ENCODE peak calls at places on chromosomes 16 and 17, in four cellular contexts. V, K, P and B are unnamed samples.

GRCh38 chr16:47644661-47645060 is 183.5 kb downstream of the PHKB start:
- DNase-seq in V (no peak), K (no peak), P (peak), B (no peak)

GRCh38 chr17:6374761-6375312 is 60.1 kb downstream of the AIPL1 start:
- DNase-seq in V (peak), K (no peak), P (no peak), B (peak)

GRCh38 chr16:49608801-49609200 is 235.2 kb downstream of the C16orf78 start:
- DNase-seq in V (no peak), K (no peak), P (peak), B (no peak)

GRCh38 chr16:83733301-83733700 is 74.5 kb upstream of the HSBP1 start:
- DNase-seq in V (no peak), K (no peak), P (peak), B (no peak)

GRCh38 chr16:54957403-54957802 is 26.7 kb downstream of the IRX5 start:
- DNase-seq in V (no peak), K (no peak), P (no peak), B (peak)

GRCh38 chr17:74360993-74361612 is 565 bp downstream of the BTBD17 start:
- DNase-seq in V (no peak), K (no peak), P (no peak), B (no peak)

GRCh38 chr16:75494696-75495601 is at the start of gene CHST6:
- DNase-seq in V (peak), K (no peak), P (no peak), B (peak)

GRCh38 chr17:1978396-1978962 is 46.7 kb downstream of the RTN4RL1 start:
- DNase-seq in V (no peak), K (no peak), P (no peak), B (no peak)

GRCh38 chr17:73600103-73600871 is 44.0 kb downstream of the SDK2 start:
- DNase-seq in V (no peak), K (no peak), P (no peak), B (no peak)

GRCh38 chr17:7862692-7863437 is 5.1 kb downstream of the CYB5D1 start:
- DNase-seq in V (peak), K (no peak), P (peak), B (peak)

GRCh38 chr16:82331974-82332750 is 162.1 kb upstream of the MPHOSPH6 start:
- DNase-seq in V (no peak), K (no peak), P (no peak), B (no peak)

GRCh38 chr16:14321542-14321941 is 250.4 kb downstream of the MRTFB start:
- DNase-seq in V (no peak), K (no peak), P (no peak), B (no peak)

GRCh38 chr17:31598921-31599571 is 207.6 kb downstream of the RAB11FIP4 start:
- DNase-seq in V (no peak), K (no peak), P (no peak), B (no peak)

GRCh38 chr16:69329369-69330285 is 761 bp downstream of the PDF start:
- DNase-seq in V (peak), K (no peak), P (peak), B (peak)

GRCh38 chr17:39973496-39973895 is 7.1 kb upstream of the PSMD3 start:
- DNase-seq in V (no peak), K (no peak), P (no peak), B (no peak)

GRCh38 chr17:60327122-60327869 is 64.6 kb downstream of the USP32 start:
- DNase-seq in V (no peak), K (no peak), P (no peak), B (no peak)

GRCh38 chr17:81667754-81668153 is 1.2 kb downstream of the CCDC137 start:
- DNase-seq in V (no peak), K (no peak), P (no peak), B (peak)

GRCh38 chr16:1150511-1150982 is 2.4 kb upstream of the CACNA1H start:
- DNase-seq in V (no peak), K (no peak), P (peak), B (peak)

GRCh38 chr17:19248923-19249574 is 11.9 kb downstream of the EPN2 start:
- DNase-seq in V (no peak), K (no peak), P (peak), B (no peak)

GRCh38 chr17:27550291-27550930 is 80.6 kb upstream of the LGALS9 start:
- DNase-seq in V (no peak), K (no peak), P (no peak), B (no peak)

GRCh38 chr17:9971991-9972390 is 66.9 kb upstream of the RCVRN start:
- DNase-seq in V (peak), K (no peak), P (peak), B (no peak)

GRCh38 chr17:47819475-47819874 is 2.1 kb downstream of the OSBPL7 start:
- DNase-seq in V (no peak), K (no peak), P (no peak), B (no peak)

GRCh38 chr17:81710514-81711308 is 1.4 kb upstream of the SLC25A10 start:
- DNase-seq in V (no peak), K (no peak), P (no peak), B (peak)

GRCh38 chr16:77359065-77359502 is 75.8 kb downstream of the ADAMTS18 start:
- DNase-seq in V (no peak), K (no peak), P (peak), B (no peak)